ENCODE peak calls at places on chromosomes 7 and 10, in seven cellular contexts. Q is CD8-positive, alpha-beta memory T cell; Z is MCF 10A; J is trophoblast cell; T is GM20000; V is SW 1271; W is NCI-H2081. Y is an unnamed sample.

GRCh38 chr7:135077642-135078041 is 70.2 kb upstream of the TMEM140 start:
- DNase-seq in J (peak), T (no peak), Z (no peak), W (no peak), Q (no peak), V (no peak), Y (no peak)

GRCh38 chr10:118272090-118272775 is 69.9 kb downstream of the FAM204A start:
- DNase-seq in W (no peak), Q (no peak), Z (no peak), V (no peak), T (no peak), J (no peak), Y (no peak)

GRCh38 chr7:155457544-155458316 is at the start of gene EN2:
- DNase-seq in W (no peak), Z (no peak), Q (no peak), J (peak), T (peak), V (peak), Y (no peak)

GRCh38 chr7:17583786-17584185 is 285.3 kb downstream of the AHR start:
- DNase-seq in W (no peak), V (no peak), J (peak), Z (no peak), Q (no peak), T (no peak), Y (peak)

GRCh38 chr10:79137404-79137803 is 68.6 kb downstream of the ZMIZ1 start:
- DNase-seq in W (no peak), J (no peak), T (no peak), Q (no peak), Z (no peak), V (no peak), Y (no peak)

GRCh38 chr7:82291931-82292330 is 151.6 kb downstream of the CACNA2D1 start:
- DNase-seq in Q (no peak), Z (no peak), T (no peak), V (no peak), W (no peak), J (no peak), Y (peak)

GRCh38 chr7:50812847-50813475 is 30.3 kb upstream of the GRB10 start:
- DNase-seq in J (peak), V (no peak), T (no peak), Z (peak), Q (no peak), W (no peak), Y (peak)

GRCh38 chr7:16660702-16661464 is 14.9 kb downstream of the BZW2 start:
- DNase-seq in Z (peak), W (no peak), V (peak), Q (no peak), T (no peak), J (peak), Y (peak)

GRCh38 chr7:24965831-24966708 is 13.9 kb downstream of the OSBPL3 start:
- DNase-seq in W (no peak), T (peak), Q (peak), J (peak), V (no peak), Z (no peak), Y (peak)

GRCh38 chr7:136741941-136742340 is 126.5 kb upstream of the CHRM2 start:
- DNase-seq in T (no peak), Z (peak), V (no peak), W (no peak), Q (no peak), J (no peak), Y (peak)

GRCh38 chr7:81685263-81685868 is 84.5 kb downstream of the HGF start:
- DNase-seq in T (no peak), J (no peak), Q (no peak), V (no peak), Z (no peak), W (no peak), Y (no peak)

GRCh38 chr10:14671383-14671782 is 103.3 kb downstream of the FAM107B start:
- DNase-seq in J (no peak), Q (no peak), T (no peak), V (no peak), Z (no peak), W (no peak), Y (no peak)

GRCh38 chr7:50330254-50330653 is 25.7 kb downstream of the IKZF1 start:
- DNase-seq in T (no peak), V (no peak), W (no peak), Q (no peak), Z (no peak), J (no peak), Y (no peak)

GRCh38 chr10:5504146-5505072 is 5.0 kb upstream of the CALML5 start:
- DNase-seq in V (no peak), W (no peak), J (no peak), T (no peak), Z (no peak), Q (no peak), Y (peak)

GRCh38 chr7:46747222-46747621 is 826.1 kb upstream of the IGFBP3 start:
- DNase-seq in W (no peak), J (no peak), T (no peak), V (no peak), Q (no peak), Z (peak), Y (no peak)

Y was measured in bronchial epithelial cell.